ENCODE peak calls at places on chromosomes 2 and 18, in eight cellular contexts. K, R, S, D, J, E, L and H are unnamed samples.
A peak's percentile ranks its signal among the peaks of the same experiment; 100 is the strongest.

GRCh38 chr18:69752737-69753380 is 194.8 kb downstream of the CD226 start:
- DNase-seq in D (no peak), E (no peak), S (no peak), L (no peak), R (no peak), K (no peak), J (no peak), H (no peak)

GRCh38 chr2:233867993-233868532 is at the start of gene MSL3B:
- DNase-seq in K (peak; percentile 69), L (peak; percentile 47), D (peak; percentile 78), S (peak; percentile 42), E (peak; percentile 55), J (peak; percentile 49), R (no peak), H (peak; percentile 91)

GRCh38 chr2:144578099-144578498 is 58.2 kb upstream of the ZEB2 start:
- DNase-seq in D (no peak), S (no peak), J (no peak), E (no peak), K (no peak), L (no peak), R (no peak), H (no peak)

GRCh38 chr18:76654536-76654935 is 159.5 kb upstream of the ZNF516 start:
- DNase-seq in K (no peak), S (no peak), J (no peak), D (no peak), R (no peak), L (no peak), E (no peak), H (no peak)

GRCh38 chr18:59918320-59918755 is 18.5 kb downstream of the PMAIP1 start:
- DNase-seq in D (peak; percentile 40), K (peak; percentile 24), J (peak; percentile 17), S (peak; percentile 92), R (no peak), E (no peak), L (peak; percentile 55), H (no peak)

GRCh38 chr2:222942556-222942955 is 81.7 kb downstream of the ACSL3 start:
- DNase-seq in R (no peak), L (no peak), E (no peak), S (no peak), J (no peak), D (no peak), K (no peak), H (no peak)

GRCh38 chr2:140359056-140359771 is 1579.0 kb upstream of the NXPH2 start:
- DNase-seq in L (no peak), S (no peak), J (no peak), D (no peak), E (no peak), R (no peak), K (no peak), H (no peak)

GRCh38 chr2:127256866-127257265 is 36.8 kb upstream of the CYP27C1 start:
- DNase-seq in S (no peak), J (no peak), L (no peak), R (no peak), D (no peak), K (no peak), E (no peak), H (no peak)

GRCh38 chr18:43622024-43622423 is 344.7 kb upstream of the SYT4 start:
- DNase-seq in D (no peak), E (no peak), R (no peak), J (no peak), S (no peak), L (no peak), K (no peak), H (no peak)

GRCh38 chr2:119430023-119430498 is 1.6 kb upstream of the TMEM37 start:
- DNase-seq in J (no peak), R (no peak), K (no peak), L (no peak), D (no peak), E (no peak), S (no peak), H (no peak)

GRCh38 chr18:77250926-77251729 is 1.5 kb downstream of the GALR1 start:
- DNase-seq in K (peak; percentile 9), D (no peak), L (no peak), E (no peak), S (no peak), R (no peak), J (peak; percentile 47), H (no peak)

GRCh38 chr2:159060518-159060917 is 92.1 kb downstream of the TANC1 start:
- DNase-seq in E (no peak), S (no peak), J (no peak), L (no peak), R (no peak), K (no peak), D (no peak), H (no peak)

GRCh38 chr18:56076735-56077134 is 488.7 kb upstream of the TCF4 start:
- DNase-seq in D (no peak), R (no peak), S (peak; percentile 43), L (no peak), J (no peak), K (no peak), E (no peak), H (no peak)

GRCh38 chr2:17517481-17518211 is 594 bp downstream of the RAD51AP2 start:
- DNase-seq in K (no peak), J (peak; percentile 4), R (no peak), D (no peak), E (no peak), S (no peak), L (no peak), H (peak; percentile 6)

GRCh38 chr2:101230541-101230993 is 22.1 kb upstream of the CNOT11 start:
- DNase-seq in S (peak; percentile 63), K (no peak), L (no peak), D (no peak), E (no peak), R (no peak), J (no peak), H (no peak)